ENCODE peak calls at places on chromosomes 3 and 15, in six cellular contexts. D is lung, X is HepG2, J is right cardiac atrium, B is IMR-90, I is cardiac muscle cell. V is an unnamed sample.

GRCh38 chr3:194313642-194314430 is 37.3 kb downstream of the CPN2 start:
- DNase-seq in D (no peak), X (no peak), I (peak; percentile 77), J (peak; percentile 92), B (no peak), V (peak; percentile 89)

GRCh38 chr3:171967137-171967783 is 72.1 kb upstream of the FNDC3B start:
- DNase-seq in D (no peak), I (peak; percentile 88), B (peak; percentile 90), J (no peak), X (peak; percentile 96), V (no peak)

GRCh38 chr15:57560976-57561711 is 30.6 kb upstream of the MYZAP start:
- DNase-seq in B (peak; percentile 65), X (peak; percentile 62), J (peak; percentile 84), I (peak; percentile 82), D (peak; percentile 73), V (peak; percentile 54)

GRCh38 chr15:81263477-81263876 is 60.5 kb downstream of the STARD5 start:
- DNase-seq in D (no peak), I (no peak), X (no peak), J (no peak), B (no peak), V (no peak)

GRCh38 chr3:146223401-146224373 is 27.2 kb downstream of the PLSCR4 start:
- DNase-seq in D (no peak), I (peak; percentile 33), B (peak; percentile 34), X (peak; percentile 62), J (no peak), V (no peak)

GRCh38 chr3:115397433-115397832 is 225.9 kb upstream of the GAP43 start:
- DNase-seq in X (no peak), B (peak; percentile 76), D (no peak), J (no peak), I (no peak), V (no peak)

GRCh38 chr3:188776447-188776846 is 395.3 kb upstream of the TPRG1 start:
- DNase-seq in D (no peak), I (peak; percentile 75), B (peak; percentile 21), J (no peak), X (no peak), V (no peak)

GRCh38 chr15:58551764-58552504 is 120.1 kb downstream of the LIPC start:
- DNase-seq in B (peak; percentile 96), I (peak; percentile 95), J (peak; percentile 84), X (peak; percentile 94), D (no peak), V (no peak)

GRCh38 chr3:161977063-161977462 is 480.5 kb downstream of the OTOL1 start:
- DNase-seq in D (no peak), X (no peak), J (no peak), B (peak; percentile 44), I (no peak), V (no peak)

GRCh38 chr3:105362021-105362665 is 4.6 kb upstream of the ALCAM start:
- DNase-seq in D (no peak), J (no peak), B (peak; percentile 68), I (peak; percentile 62), X (no peak), V (no peak)

GRCh38 chr3:174767853-174768382 is 91.2 kb upstream of the NAALADL2 start:
- DNase-seq in D (no peak), I (peak; percentile 49), X (no peak), J (no peak), B (peak; percentile 56), V (no peak)

GRCh38 chr3:61381745-61382392 is 130.6 kb upstream of the FHIT start:
- DNase-seq in B (peak; percentile 7), J (no peak), X (peak; percentile 35), I (peak; percentile 46), D (no peak), V (no peak)

GRCh38 chr3:42680256-42680655 is 5.1 kb upstream of the KLHL40 start:
- DNase-seq in D (no peak), I (peak; percentile 11), X (no peak), J (no peak), B (peak; percentile 58), V (no peak)

GRCh38 chr3:119978554-119979208 is 115.6 kb downstream of the GSK3B start:
- DNase-seq in B (no peak), I (no peak), X (no peak), D (no peak), J (peak; percentile 68), V (peak; percentile 69)

GRCh38 chr3:57228734-57229505 is 1.4 kb downstream of the APPL1 start:
- DNase-seq in D (no peak), I (peak; percentile 66), X (no peak), J (no peak), B (peak; percentile 82), V (no peak)

GRCh38 chr3:141202682-141203081 is 28.9 kb upstream of the PXYLP1 start:
- DNase-seq in J (no peak), B (no peak), I (no peak), X (no peak), D (no peak), V (no peak)

GRCh38 chr3:100527347-100527735 is 34.9 kb downstream of the TMEM45A start:
- DNase-seq in I (no peak), D (no peak), J (no peak), X (no peak), B (no peak), V (no peak)

GRCh38 chr3:100522125-100522524 is 29.7 kb downstream of the TMEM45A start:
- DNase-seq in D (no peak), J (no peak), I (no peak), B (no peak), X (no peak), V (no peak)

GRCh38 chr3:100526613-100527346 is 34.4 kb downstream of the TMEM45A start:
- DNase-seq in B (no peak), X (no peak), I (no peak), D (no peak), J (no peak), V (no peak)

GRCh38 chr3:100523050-100523760 is 30.8 kb downstream of the TMEM45A start:
- DNase-seq in D (no peak), I (no peak), B (no peak), X (no peak), J (no peak), V (no peak)

GRCh38 chr3:100525753-100526612 is 33.6 kb downstream of the TMEM45A start:
- DNase-seq in J (no peak), X (no peak), I (peak; percentile 89), D (no peak), B (peak; percentile 79), V (no peak)
- H3K27ac ChIP-seq in J (peak overlapping the region; percentile 48), X (no peak overlapping the region), I (peak overlapping the region; percentile 73), D (no peak overlapping the region), B (no peak overlapping the region), V (peak overlapping the region; percentile 9)

GRCh38 chr3:48716982-48717746 is at the start of gene IP6K2:
- DNase-seq in I (peak; percentile 98), D (peak; percentile 99), J (peak; percentile 100), X (peak; percentile 96), B (peak; percentile 97), V (peak; percentile 99)
- H3K4me3 ChIP-seq in I (peak within 1 kb of the TSS; percentile 93), D (peak within 1 kb of the TSS; percentile 89), J (peak within 1 kb of the TSS; percentile 96), X (peak within 1 kb of the TSS; percentile 97), B (peak within 1 kb of the TSS; percentile 79), V (peak within 1 kb of the TSS; percentile 72)

DNA sequence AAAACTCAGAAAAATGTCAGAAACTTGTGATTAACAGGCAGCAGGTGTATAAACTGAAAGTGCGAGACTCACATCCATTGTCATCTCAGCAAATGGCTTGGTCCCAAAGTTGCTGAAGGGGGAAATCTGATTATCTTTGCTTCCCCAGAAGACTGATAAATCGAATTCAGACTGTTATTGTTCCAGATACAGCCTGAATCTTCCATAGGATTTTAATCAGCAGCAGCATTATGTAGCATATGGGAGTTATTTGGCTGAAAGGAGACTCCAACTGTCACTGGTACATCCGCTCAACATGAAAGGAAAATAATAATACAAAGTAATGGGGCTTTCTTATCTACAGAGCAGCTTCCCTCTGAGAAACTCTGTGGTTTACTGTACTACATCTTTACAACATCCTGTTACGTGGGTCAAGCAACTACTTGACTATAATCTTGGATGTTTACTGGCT is 550.4 kb upstream of the CCDC54 start:
- DNase-seq in B (no peak), I (peak; percentile 86), X (no peak), D (no peak), J (no peak), V (no peak)
- H3K4me1 ChIP-seq in B (peaks cover 8% of the 10 kb centered on the region), I (no peaks in the 10 kb centered on the region), X (no peaks in the 10 kb centered on the region), D (no peaks in the 10 kb centered on the region), J (no peaks in the 10 kb centered on the region), V (no peaks in the 10 kb centered on the region)

DNA sequence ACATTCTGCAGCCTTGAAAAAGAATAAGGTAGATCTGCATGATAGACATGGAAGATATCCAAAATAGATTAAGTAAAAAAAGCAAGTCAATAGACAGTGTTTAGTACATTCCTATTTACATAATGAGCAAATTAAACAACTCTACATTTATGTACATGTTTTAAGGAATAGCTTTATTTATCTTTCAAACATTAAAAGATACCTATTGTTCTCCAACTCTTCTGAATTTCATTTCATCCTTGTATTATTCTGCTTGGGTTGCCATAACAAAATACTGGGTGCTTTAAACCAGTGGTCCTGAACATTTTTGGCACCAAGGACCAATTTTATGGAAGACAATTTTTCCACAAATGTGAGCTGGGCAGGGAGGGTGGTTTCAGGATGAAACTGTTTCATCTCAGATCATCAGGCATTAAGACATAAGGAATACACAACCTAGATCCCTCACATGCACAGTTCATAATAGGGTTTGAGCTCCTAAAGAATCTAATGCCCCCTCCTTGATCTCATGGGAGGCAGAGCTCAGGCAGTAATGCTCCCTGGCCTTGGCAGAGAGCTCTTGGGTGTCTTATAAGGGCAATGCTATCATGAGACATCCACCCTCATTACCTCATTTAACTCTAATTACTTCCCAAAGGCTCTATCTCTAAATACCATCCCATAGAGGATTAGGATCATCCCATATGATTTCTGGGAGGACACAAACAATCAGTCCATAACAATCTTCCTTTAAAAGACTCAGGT is 6.8 kb upstream of the KATNBL1 start:
- DNase-seq in J (no peak), X (no peak), I (no peak), B (no peak), D (no peak), V (no peak)
- H3K27ac ChIP-seq in J (no peak overlapping the region), X (no peak overlapping the region), I (no peak overlapping the region), B (no peak overlapping the region), D (no peak overlapping the region), V (no peak overlapping the region)

GRCh38 chr15:65937476-65937875 is 68.2 kb downstream of the RAB11A start:
- DNase-seq in X (no peak), I (no peak), J (no peak), D (peak; percentile 49), B (peak; percentile 15), V (no peak)
- H3K4me3 ChIP-seq in X (no peak overlapping the region), I (no peak overlapping the region), J (no peak overlapping the region), D (no peak overlapping the region), B (no peak overlapping the region), V (no peak overlapping the region)